ENCODE peak calls at places on chromosomes 12 and 14, in eight cellular contexts. One of them, this sample, is unnamed.

GRCh38 chr12:7117670-7118069 is 8.7 kb upstream of the C1RL start:
- DNase-seq in ovary: peak
- DNase-seq in transverse colon: no peak
- DNase-seq in A549: no peak
- DNase-seq in tibial nerve: no peak
- DNase-seq in GM12878: no peak
- DNase-seq in SK-N-SH: no peak
- DNase-seq in HepG2: no peak
- DNase-seq in this sample: no peak

GRCh38 chr12:80068173-80068572 is 31.2 kb upstream of the OTOGL start:
- DNase-seq in HepG2: no peak
- DNase-seq in tibial nerve: no peak
- DNase-seq in ovary: no peak
- DNase-seq in A549: peak
- DNase-seq in SK-N-SH: no peak
- DNase-seq in GM12878: no peak
- DNase-seq in transverse colon: no peak
- DNase-seq in this sample: no peak

GRCh38 chr12:52210186-52210924 is 18.5 kb upstream of the KRT80 start:
- DNase-seq in A549: peak
- DNase-seq in GM12878: no peak
- DNase-seq in HepG2: no peak
- DNase-seq in transverse colon: no peak
- DNase-seq in ovary: peak
- DNase-seq in tibial nerve: peak
- DNase-seq in SK-N-SH: no peak
- DNase-seq in this sample: no peak

GRCh38 chr12:113461666-113462065 is 10.0 kb downstream of the LHX5 start:
- DNase-seq in HepG2: peak
- DNase-seq in A549: peak
- DNase-seq in GM12878: no peak
- DNase-seq in tibial nerve: no peak
- DNase-seq in SK-N-SH: peak
- DNase-seq in ovary: no peak
- DNase-seq in transverse colon: no peak
- DNase-seq in this sample: no peak

GRCh38 chr12:124921200-124922008 is 7.0 kb upstream of the UBC start:
- DNase-seq in tibial nerve: no peak
- DNase-seq in ovary: peak
- DNase-seq in GM12878: peak
- DNase-seq in A549: peak
- DNase-seq in transverse colon: peak
- DNase-seq in SK-N-SH: peak
- DNase-seq in HepG2: peak
- DNase-seq in this sample: peak

GRCh38 chr12:108167974-108168373 is 38.9 kb downstream of the WSCD2 start:
- DNase-seq in ovary: no peak
- DNase-seq in A549: no peak
- DNase-seq in transverse colon: no peak
- DNase-seq in tibial nerve: no peak
- DNase-seq in SK-N-SH: no peak
- DNase-seq in GM12878: no peak
- DNase-seq in HepG2: no peak
- DNase-seq in this sample: no peak

GRCh38 chr14:102781063-102781462 is 3.8 kb downstream of the TRAF3 start:
- DNase-seq in tibial nerve: no peak
- DNase-seq in ovary: no peak
- DNase-seq in transverse colon: no peak
- DNase-seq in A549: no peak
- DNase-seq in HepG2: no peak
- DNase-seq in GM12878: no peak
- DNase-seq in SK-N-SH: no peak
- DNase-seq in this sample: no peak

GRCh38 chr12:857611-858010 is 91.9 kb downstream of the RAD52 start:
- DNase-seq in transverse colon: no peak
- DNase-seq in A549: peak
- DNase-seq in ovary: no peak
- DNase-seq in GM12878: no peak
- DNase-seq in SK-N-SH: no peak
- DNase-seq in HepG2: no peak
- DNase-seq in tibial nerve: no peak
- DNase-seq in this sample: no peak

GRCh38 chr12:5417500-5417899 is 14.4 kb upstream of the NTF3 start:
- DNase-seq in GM12878: no peak
- DNase-seq in tibial nerve: no peak
- DNase-seq in ovary: no peak
- DNase-seq in SK-N-SH: no peak
- DNase-seq in HepG2: no peak
- DNase-seq in transverse colon: no peak
- DNase-seq in A549: no peak
- DNase-seq in this sample: no peak

GRCh38 chr12:123427036-123427769 is 9.3 kb downstream of the RILPL2 start:
- DNase-seq in ovary: no peak
- DNase-seq in tibial nerve: no peak
- DNase-seq in GM12878: peak
- DNase-seq in SK-N-SH: no peak
- DNase-seq in transverse colon: peak
- DNase-seq in A549: no peak
- DNase-seq in HepG2: no peak
- DNase-seq in this sample: no peak

GRCh38 chr12:118311666-118312065 is 61.0 kb downstream of the TAOK3 start:
- DNase-seq in ovary: no peak
- DNase-seq in transverse colon: no peak
- DNase-seq in tibial nerve: no peak
- DNase-seq in HepG2: no peak
- DNase-seq in SK-N-SH: no peak
- DNase-seq in GM12878: no peak
- DNase-seq in A549: no peak
- DNase-seq in this sample: no peak

GRCh38 chr14:104390221-104390931 is 189.2 kb upstream of the C14orf180 start:
- DNase-seq in tibial nerve: no peak
- DNase-seq in HepG2: no peak
- DNase-seq in GM12878: no peak
- DNase-seq in SK-N-SH: no peak
- DNase-seq in ovary: no peak
- DNase-seq in transverse colon: no peak
- DNase-seq in A549: no peak
- DNase-seq in this sample: no peak

GRCh38 chr14:22822017-22822618 is 6.9 kb upstream of the SLC7A7 start:
- DNase-seq in tibial nerve: no peak
- DNase-seq in SK-N-SH: no peak
- DNase-seq in transverse colon: no peak
- DNase-seq in GM12878: no peak
- DNase-seq in HepG2: no peak
- DNase-seq in ovary: no peak
- DNase-seq in A549: no peak
- DNase-seq in this sample: no peak

GRCh38 chr14:22821193-22822016 is 6.2 kb upstream of the SLC7A7 start:
- DNase-seq in tibial nerve: no peak
- DNase-seq in GM12878: no peak
- DNase-seq in ovary: no peak
- DNase-seq in SK-N-SH: no peak
- DNase-seq in transverse colon: no peak
- DNase-seq in HepG2: peak
- DNase-seq in A549: peak
- DNase-seq in this sample: peak

GRCh38 chr14:22820731-22821130 is 5.5 kb upstream of the SLC7A7 start:
- DNase-seq in SK-N-SH: no peak
- DNase-seq in ovary: no peak
- DNase-seq in A549: peak
- DNase-seq in GM12878: no peak
- DNase-seq in tibial nerve: no peak
- DNase-seq in HepG2: no peak
- DNase-seq in transverse colon: no peak
- DNase-seq in this sample: no peak

GRCh38 chr14:22822619-22823551 is 6.8 kb upstream of the MRPL52 start:
- DNase-seq in HepG2: peak
- DNase-seq in ovary: peak
- DNase-seq in GM12878: no peak
- DNase-seq in tibial nerve: peak
- DNase-seq in transverse colon: peak
- DNase-seq in A549: peak
- DNase-seq in SK-N-SH: peak
- DNase-seq in this sample: peak

GRCh38 chr14:22819191-22819988 is 4.2 kb upstream of the SLC7A7 start:
- DNase-seq in HepG2: peak
- DNase-seq in GM12878: no peak
- DNase-seq in tibial nerve: no peak
- DNase-seq in ovary: no peak
- DNase-seq in transverse colon: peak
- DNase-seq in A549: peak
- DNase-seq in SK-N-SH: no peak
- DNase-seq in this sample: peak
- H3K4me3 ChIP-seq in HepG2: peak
- H3K4me3 ChIP-seq in GM12878: peak
- H3K4me3 ChIP-seq in tibial nerve: no peak
- H3K4me3 ChIP-seq in ovary: no peak
- H3K4me3 ChIP-seq in transverse colon: peak
- H3K4me3 ChIP-seq in A549: no peak
- H3K4me3 ChIP-seq in SK-N-SH: no peak
- H3K4me3 ChIP-seq in this sample: peak

DNA sequence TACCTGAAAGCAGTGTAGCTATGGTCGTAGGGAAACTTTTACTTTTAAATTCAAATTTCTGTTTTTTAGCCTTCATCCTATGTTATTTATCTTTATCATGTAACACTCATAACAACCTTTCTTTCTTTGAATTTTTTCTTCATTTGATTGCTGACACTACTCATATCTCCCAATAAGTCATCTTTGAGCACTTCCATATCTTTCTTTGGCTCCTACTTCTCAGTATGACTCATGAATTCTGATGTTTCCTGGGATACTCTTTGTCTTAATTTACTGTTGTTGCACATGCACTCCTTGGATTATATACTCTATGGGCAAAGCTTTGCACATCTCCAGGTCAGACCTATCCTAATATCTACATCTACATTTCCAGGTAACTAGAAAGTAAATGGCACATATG is 18.1 kb upstream of the IAPP start:
- DNase-seq in SK-N-SH: no peak
- DNase-seq in ovary: no peak
- DNase-seq in A549: no peak
- DNase-seq in GM12878: no peak
- DNase-seq in tibial nerve: no peak
- DNase-seq in transverse colon: no peak
- DNase-seq in HepG2: no peak
- DNase-seq in this sample: no peak
- TF ChIP-seq EP300 in SK-N-SH: no peak
- TF ChIP-seq EP300 in ovary: no peak
- TF ChIP-seq EP300 in A549: no peak
- TF ChIP-seq EP300 in GM12878: no peak
- TF ChIP-seq EP300 in tibial nerve: no peak
- TF ChIP-seq EP300 in transverse colon: no peak
- TF ChIP-seq EP300 in HepG2: no peak
- TF ChIP-seq EP300 in this sample: no peak

DNA sequence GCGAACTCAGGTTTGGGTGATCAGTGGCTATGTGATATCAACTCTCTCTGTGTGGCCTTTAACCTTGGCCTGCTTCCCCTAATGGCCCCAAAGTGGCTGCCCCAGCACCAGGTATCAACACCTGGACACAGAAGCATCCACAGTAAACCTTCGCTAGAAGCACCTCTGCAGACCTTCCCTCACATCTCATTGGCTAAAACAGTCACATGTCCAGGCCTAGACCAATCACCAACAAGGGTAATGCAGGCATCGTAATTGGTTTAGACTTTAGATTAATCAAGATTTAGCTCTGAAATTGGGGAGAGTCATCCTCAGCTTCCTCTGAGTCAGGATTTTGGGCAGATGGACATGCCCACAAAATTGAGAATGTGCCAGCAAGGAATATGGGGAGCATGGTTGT is 92.5 kb upstream of the MYL2 start:
- DNase-seq in transverse colon: no peak
- DNase-seq in ovary: no peak
- DNase-seq in A549: no peak
- DNase-seq in SK-N-SH: no peak
- DNase-seq in GM12878: no peak
- DNase-seq in HepG2: no peak
- DNase-seq in tibial nerve: no peak
- DNase-seq in this sample: no peak
- H3K4me3 ChIP-seq in transverse colon: no peak
- H3K4me3 ChIP-seq in ovary: no peak
- H3K4me3 ChIP-seq in A549: no peak
- H3K4me3 ChIP-seq in SK-N-SH: no peak
- H3K4me3 ChIP-seq in GM12878: no peak
- H3K4me3 ChIP-seq in HepG2: no peak
- H3K4me3 ChIP-seq in tibial nerve: no peak
- H3K4me3 ChIP-seq in this sample: no peak

DNA sequence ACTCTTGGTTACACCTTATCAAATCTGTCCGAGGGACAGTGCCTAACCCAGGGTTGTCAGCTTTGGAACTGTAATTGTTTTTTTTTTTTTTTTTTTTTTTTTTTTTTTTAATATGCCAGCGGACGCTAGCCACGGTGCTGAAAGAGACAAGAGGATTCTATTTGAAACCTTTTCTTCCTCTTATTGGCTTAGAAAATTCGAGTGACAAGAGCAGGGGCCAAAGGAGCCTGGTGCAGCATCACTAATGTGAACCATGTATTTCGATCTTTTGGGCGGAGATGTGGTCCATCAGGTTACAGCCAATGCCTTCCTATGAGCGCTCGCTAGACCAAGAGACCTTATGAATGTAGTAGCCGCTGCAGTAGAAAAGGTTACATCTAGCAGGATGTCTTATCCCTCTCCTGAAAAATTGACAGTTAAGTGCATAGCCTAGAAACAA is 922 bp downstream of the PTPRR start:
- DNase-seq in ovary: no peak
- DNase-seq in tibial nerve: no peak
- DNase-seq in HepG2: no peak
- DNase-seq in A549: no peak
- DNase-seq in GM12878: no peak
- DNase-seq in transverse colon: no peak
- DNase-seq in SK-N-SH: peak
- DNase-seq in this sample: no peak
- TF ChIP-seq EP300 in ovary: no peak
- TF ChIP-seq EP300 in tibial nerve: no peak
- TF ChIP-seq EP300 in HepG2: no peak
- TF ChIP-seq EP300 in A549: no peak
- TF ChIP-seq EP300 in GM12878: no peak
- TF ChIP-seq EP300 in transverse colon: no peak
- TF ChIP-seq EP300 in SK-N-SH: no peak
- TF ChIP-seq EP300 in this sample: no peak